ENCODE peak calls at places on chromosomes 13 and 19, in four cellular contexts. One of them, this sample, is unnamed. For H3K4me1, the result is how much of the 10 kb centered on the place peaks cover.

GRCh38 chr19:4304509-4305252 is at the start of gene FSD1:
- DNase-seq in GM23338: peak
- DNase-seq in left ventricle myocardium inferior: no peak
- DNase-seq in thoracic aorta: no peak
- DNase-seq in this sample: no peak

GRCh38 chr13:93345061-93345460 is 118.5 kb downstream of the GPC6 start:
- DNase-seq in GM23338: no peak
- DNase-seq in left ventricle myocardium inferior: no peak
- DNase-seq in thoracic aorta: no peak
- DNase-seq in this sample: no peak

GRCh38 chr13:110524484-110525254 is 36.9 kb downstream of the RAB20 start:
- DNase-seq in GM23338: no peak
- DNase-seq in left ventricle myocardium inferior: peak
- DNase-seq in thoracic aorta: no peak
- DNase-seq in this sample: no peak

GRCh38 chr13:71874490-71874889 is 7.5 kb upstream of the DACH1 start:
- DNase-seq in GM23338: no peak
- DNase-seq in left ventricle myocardium inferior: no peak
- DNase-seq in thoracic aorta: no peak
- DNase-seq in this sample: no peak

GRCh38 chr19:18239303-18239702 is 13.1 kb upstream of the PDE4C start:
- DNase-seq in GM23338: peak
- DNase-seq in left ventricle myocardium inferior: no peak
- DNase-seq in thoracic aorta: no peak
- DNase-seq in this sample: no peak

GRCh38 chr19:16899566-16900075 is 10.8 kb downstream of the F2RL3 start:
- DNase-seq in GM23338: peak
- DNase-seq in left ventricle myocardium inferior: no peak
- DNase-seq in thoracic aorta: no peak
- DNase-seq in this sample: no peak

GRCh38 chr13:24997367-24997967 is 98.5 kb upstream of the PABPC3 start:
- DNase-seq in GM23338: peak
- DNase-seq in left ventricle myocardium inferior: no peak
- DNase-seq in thoracic aorta: no peak
- DNase-seq in this sample: no peak

GRCh38 chr13:20399961-20400360 is 125.7 kb downstream of the CRYL1 start:
- DNase-seq in GM23338: no peak
- DNase-seq in left ventricle myocardium inferior: no peak
- DNase-seq in thoracic aorta: no peak
- DNase-seq in this sample: no peak

GRCh38 chr19:19388568-19389555 is 16.6 kb upstream of the GATAD2A start:
- DNase-seq in GM23338: no peak
- DNase-seq in left ventricle myocardium inferior: no peak
- DNase-seq in thoracic aorta: no peak
- DNase-seq in this sample: no peak

GRCh38 chr13:23469901-23470525 is 36.5 kb upstream of the SACS start:
- DNase-seq in GM23338: peak
- DNase-seq in left ventricle myocardium inferior: no peak
- DNase-seq in thoracic aorta: no peak
- DNase-seq in this sample: no peak

GRCh38 chr19:3353493-3353892 is 12.9 kb upstream of the NFIC start:
- DNase-seq in GM23338: no peak
- DNase-seq in left ventricle myocardium inferior: no peak
- DNase-seq in thoracic aorta: no peak
- DNase-seq in this sample: no peak

GRCh38 chr19:35395762-35396199 is 24.9 kb downstream of the GPR42 start:
- DNase-seq in GM23338: no peak
- DNase-seq in left ventricle myocardium inferior: no peak
- DNase-seq in thoracic aorta: no peak
- DNase-seq in this sample: no peak

GRCh38 chr13:25872871-25873607 is 178.8 kb downstream of the SHISA2 start:
- DNase-seq in GM23338: no peak
- DNase-seq in left ventricle myocardium inferior: no peak
- DNase-seq in thoracic aorta: no peak
- DNase-seq in this sample: no peak

GRCh38 chr13:97101912-97102311 is 107.6 kb upstream of the OXGR1 start:
- DNase-seq in GM23338: no peak
- DNase-seq in left ventricle myocardium inferior: no peak
- DNase-seq in thoracic aorta: no peak
- DNase-seq in this sample: no peak

GRCh38 chr13:36332986-36333385 is 13.2 kb downstream of the SPART start:
- DNase-seq in GM23338: no peak
- DNase-seq in left ventricle myocardium inferior: no peak
- DNase-seq in thoracic aorta: no peak
- DNase-seq in this sample: no peak

GRCh38 chr13:26923824-26924605 is 163.4 kb upstream of the GPR12 start:
- DNase-seq in GM23338: no peak
- DNase-seq in left ventricle myocardium inferior: no peak
- DNase-seq in thoracic aorta: no peak
- DNase-seq in this sample: no peak

GRCh38 chr19:19171821-19172532 is 1.9 kb upstream of the MEF2B start:
- DNase-seq in GM23338: peak
- DNase-seq in left ventricle myocardium inferior: no peak
- DNase-seq in thoracic aorta: no peak
- DNase-seq in this sample: no peak

GRCh38 chr19:3358919-3359849 is 7.2 kb upstream of the NFIC start:
- DNase-seq in GM23338: peak
- DNase-seq in left ventricle myocardium inferior: peak
- DNase-seq in thoracic aorta: no peak
- DNase-seq in this sample: peak

GRCh38 chr13:98267080-98267912 is 90.2 kb upstream of the RNF113B start:
- DNase-seq in GM23338: no peak
- DNase-seq in left ventricle myocardium inferior: no peak
- DNase-seq in thoracic aorta: no peak
- DNase-seq in this sample: no peak

GRCh38 chr13:33721719-33722118 is 96.2 kb upstream of the RFC3 start:
- DNase-seq in GM23338: no peak
- DNase-seq in left ventricle myocardium inferior: no peak
- DNase-seq in thoracic aorta: no peak
- DNase-seq in this sample: no peak

GRCh38 chr13:44786724-44787123 is 202.5 kb downstream of the NUFIP1 start:
- DNase-seq in GM23338: no peak
- DNase-seq in left ventricle myocardium inferior: no peak
- DNase-seq in thoracic aorta: no peak
- DNase-seq in this sample: no peak

GRCh38 chr19:31113250-31113685 is 236.0 kb downstream of the TSHZ3 start:
- DNase-seq in GM23338: no peak
- DNase-seq in left ventricle myocardium inferior: no peak
- DNase-seq in thoracic aorta: no peak
- DNase-seq in this sample: no peak

GRCh38 chr13:28495586-28496564 is 947 bp upstream of the FLT1 start:
- DNase-seq in GM23338: peak
- DNase-seq in left ventricle myocardium inferior: no peak
- DNase-seq in thoracic aorta: no peak
- DNase-seq in this sample: no peak

GRCh38 chr13:64847767-64848166 is 2382.4 kb downstream of the PCDH9 start:
- DNase-seq in GM23338: no peak
- DNase-seq in left ventricle myocardium inferior: no peak
- DNase-seq in thoracic aorta: no peak
- DNase-seq in this sample: no peak

GRCh38 chr19:37936166-37936565 is 29.2 kb downstream of the SIPA1L3 start:
- DNase-seq in GM23338: no peak
- DNase-seq in left ventricle myocardium inferior: no peak
- DNase-seq in thoracic aorta: no peak
- DNase-seq in this sample: no peak

GRCh38 chr19:58351558-58351878 is 1.8 kb downstream of the A1BG start:
- DNase-seq in GM23338: no peak
- DNase-seq in left ventricle myocardium inferior: no peak
- DNase-seq in thoracic aorta: no peak
- DNase-seq in this sample: no peak

GRCh38 chr19:2490659-2491058 is 14.7 kb downstream of the GADD45B start:
- DNase-seq in GM23338: no peak
- DNase-seq in left ventricle myocardium inferior: no peak
- DNase-seq in thoracic aorta: no peak
- DNase-seq in this sample: no peak

GRCh38 chr19:27777242-27777641 is 1435.7 kb downstream of the UQCRFS1 start:
- DNase-seq in GM23338: no peak
- DNase-seq in left ventricle myocardium inferior: no peak
- DNase-seq in thoracic aorta: no peak
- DNase-seq in this sample: no peak

GRCh38 chr19:17255150-17255621 is 9.4 kb downstream of the USHBP1 start:
- DNase-seq in GM23338: peak
- DNase-seq in left ventricle myocardium inferior: no peak
- DNase-seq in thoracic aorta: no peak
- DNase-seq in this sample: no peak

GRCh38 chr13:101454767-101455166 is 2.3 kb downstream of the ITGBL1 start:
- DNase-seq in GM23338: no peak
- DNase-seq in left ventricle myocardium inferior: no peak
- DNase-seq in thoracic aorta: no peak
- DNase-seq in this sample: no peak

GRCh38 chr19:11480927-11481776 is at the start of gene ELAVL3:
- DNase-seq in GM23338: peak
- DNase-seq in left ventricle myocardium inferior: no peak
- DNase-seq in thoracic aorta: no peak
- DNase-seq in this sample: no peak

GRCh38 chr13:46663644-46664043 is 110.7 kb downstream of the LRCH1 start:
- DNase-seq in GM23338: no peak
- DNase-seq in left ventricle myocardium inferior: no peak
- DNase-seq in thoracic aorta: no peak
- DNase-seq in this sample: no peak

GRCh38 chr19:38663957-38664502 is 16.6 kb downstream of the ACTN4 start:
- DNase-seq in GM23338: no peak
- DNase-seq in left ventricle myocardium inferior: peak
- DNase-seq in thoracic aorta: no peak
- DNase-seq in this sample: peak

GRCh38 chr19:14003279-14004051 is 2.7 kb downstream of the RFX1 start:
- DNase-seq in GM23338: no peak
- DNase-seq in left ventricle myocardium inferior: peak
- DNase-seq in thoracic aorta: no peak
- DNase-seq in this sample: no peak

GRCh38 chr19:17153996-17154395 is 61.2 kb upstream of the USE1 start:
- DNase-seq in GM23338: no peak
- DNase-seq in left ventricle myocardium inferior: no peak
- DNase-seq in thoracic aorta: no peak
- DNase-seq in this sample: no peak

GRCh38 chr19:39325778-39326680 is 5.4 kb upstream of the LRFN1 start:
- DNase-seq in GM23338: peak
- DNase-seq in left ventricle myocardium inferior: no peak
- DNase-seq in thoracic aorta: no peak
- DNase-seq in this sample: no peak

GRCh38 chr13:30565658-30566057 is 52.1 kb upstream of the USPL1 start:
- DNase-seq in GM23338: no peak
- DNase-seq in left ventricle myocardium inferior: no peak
- DNase-seq in thoracic aorta: no peak
- DNase-seq in this sample: no peak

GRCh38 chr19:4715529-4716221 is 8.0 kb downstream of the DPP9 start:
- DNase-seq in GM23338: no peak
- DNase-seq in left ventricle myocardium inferior: no peak
- DNase-seq in thoracic aorta: no peak
- DNase-seq in this sample: no peak

GRCh38 chr19:41871573-41872383 is 5.3 kb upstream of the CD79A start:
- DNase-seq in GM23338: peak
- DNase-seq in left ventricle myocardium inferior: peak
- DNase-seq in thoracic aorta: no peak
- DNase-seq in this sample: no peak
- H3K4me1 ChIP-seq in GM23338: under half
- H3K4me1 ChIP-seq in left ventricle myocardium inferior: half or more
- H3K4me1 ChIP-seq in thoracic aorta: under half
- H3K4me1 ChIP-seq in this sample: under half

GRCh38 chr19:36775768-36776167 is 3.2 kb upstream of the ZNF850 start:
- DNase-seq in GM23338: peak
- DNase-seq in left ventricle myocardium inferior: peak
- DNase-seq in thoracic aorta: no peak
- DNase-seq in this sample: peak
- H3K4me3 ChIP-seq in GM23338: no peak
- H3K4me3 ChIP-seq in left ventricle myocardium inferior: peak
- H3K4me3 ChIP-seq in thoracic aorta: peak
- H3K4me3 ChIP-seq in this sample: peak

DNA sequence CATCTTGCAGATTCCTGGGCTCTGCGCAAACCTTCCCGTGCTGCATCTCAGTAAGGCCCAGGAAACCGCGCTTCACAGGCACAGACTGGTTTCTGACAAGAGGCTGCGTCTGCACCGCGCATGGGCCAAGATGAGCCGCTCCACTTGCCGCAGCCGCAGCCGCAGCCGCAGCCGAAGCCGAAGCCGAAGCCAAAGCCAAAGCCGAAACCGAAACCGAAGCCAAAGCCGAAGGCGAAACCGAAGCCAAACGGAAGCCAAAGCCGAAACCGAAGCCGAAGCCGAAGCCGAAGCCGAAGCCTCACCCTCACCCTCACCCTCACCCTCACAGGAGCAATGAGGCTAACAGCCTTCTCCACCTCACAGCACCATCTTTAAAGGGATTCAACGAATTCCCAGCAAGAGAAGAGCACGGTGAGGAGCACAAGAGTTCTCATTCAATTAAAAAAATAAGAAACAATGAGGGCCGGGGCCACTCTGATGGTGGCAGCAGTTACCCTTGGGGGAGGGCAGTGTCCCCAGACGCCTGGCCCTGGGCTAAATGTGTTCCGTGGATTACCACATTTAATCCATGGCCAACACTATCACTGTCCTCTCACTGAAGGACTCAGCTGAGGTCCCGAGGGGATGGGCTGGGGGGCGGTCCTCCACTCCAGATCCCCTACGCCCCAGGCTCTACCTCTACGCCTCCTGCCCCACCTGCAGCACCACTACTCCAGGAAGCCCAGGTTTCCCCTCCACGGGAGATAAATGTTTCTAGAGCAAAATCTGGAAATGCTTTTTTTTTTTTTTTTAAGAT is 29.1 kb downstream of the ZNF787 start:
- DNase-seq in GM23338: no peak
- DNase-seq in left ventricle myocardium inferior: no peak
- DNase-seq in thoracic aorta: no peak
- DNase-seq in this sample: no peak
- H3K27ac ChIP-seq in GM23338: peak
- H3K27ac ChIP-seq in left ventricle myocardium inferior: peak
- H3K27ac ChIP-seq in thoracic aorta: no peak
- H3K27ac ChIP-seq in this sample: no peak

GRCh38 chr13:37966266-37966665 is 96.7 kb upstream of the TRPC4 start:
- DNase-seq in GM23338: no peak
- DNase-seq in left ventricle myocardium inferior: no peak
- DNase-seq in thoracic aorta: no peak
- DNase-seq in this sample: no peak
- H3K4me1 ChIP-seq in GM23338: under half
- H3K4me1 ChIP-seq in left ventricle myocardium inferior: under half
- H3K4me1 ChIP-seq in thoracic aorta: under half
- H3K4me1 ChIP-seq in this sample: under half

GRCh38 chr19:40614595-40615411 is 13.6 kb downstream of the LTBP4 start:
- DNase-seq in GM23338: peak
- DNase-seq in left ventricle myocardium inferior: peak
- DNase-seq in thoracic aorta: no peak
- DNase-seq in this sample: peak
- H3K4me3 ChIP-seq in GM23338: peak
- H3K4me3 ChIP-seq in left ventricle myocardium inferior: peak
- H3K4me3 ChIP-seq in thoracic aorta: peak
- H3K4me3 ChIP-seq in this sample: peak

GRCh38 chr19:51000426-51000825 is 978 bp downstream of the KLK8 start:
- DNase-seq in GM23338: no peak
- DNase-seq in left ventricle myocardium inferior: no peak
- DNase-seq in thoracic aorta: no peak
- DNase-seq in this sample: no peak
- H3K27ac ChIP-seq in GM23338: no peak
- H3K27ac ChIP-seq in left ventricle myocardium inferior: no peak
- H3K27ac ChIP-seq in thoracic aorta: no peak
- H3K27ac ChIP-seq in this sample: no peak

This sample was measured in uterus.